ENCODE peak calls at places on chromosome 22, in five cellular contexts. W, B, T, L and E are unnamed samples.

GRCh38 chr22:35631597-35631996 is 14.5 kb upstream of the MB start:
- DNase-seq in B (peak; percentile 41), T (peak; percentile 60), L (peak; percentile 79), W (no peak), E (peak; percentile 86)

GRCh38 chr22:38311331-38311635 is 6.0 kb downstream of the CSNK1E start:
- DNase-seq in W (no peak), T (no peak), B (no peak), L (peak; percentile 56), E (no peak)

GRCh38 chr22:41302016-41302767 is 867 bp downstream of the ZC3H7B start:
- DNase-seq in W (peak; percentile 73), B (peak; percentile 46), T (no peak), L (peak; percentile 33), E (peak; percentile 63)

GRCh38 chr22:19645391-19645790 is 68.9 kb upstream of the SEPTIN5 start:
- DNase-seq in L (no peak), B (no peak), W (no peak), T (no peak), E (peak; percentile 54)

GRCh38 chr22:20531404-20532181 is 24.2 kb downstream of the MED15 start:
- DNase-seq in T (peak; percentile 39), B (no peak), W (peak; percentile 70), L (no peak), E (no peak)

GRCh38 chr22:48035897-48036296 is 1273.4 kb downstream of the TBC1D22A start:
- DNase-seq in L (no peak), W (no peak), B (no peak), T (no peak), E (no peak)

GRCh38 chr22:38172489-38173155 is 9.0 kb downstream of the PLA2G6 start:
- DNase-seq in T (peak; percentile 66), B (no peak), L (no peak), W (no peak), E (no peak)

GRCh38 chr22:19851291-19852176 is 3.1 kb downstream of the GNB1L start:
- DNase-seq in B (no peak), T (no peak), W (no peak), L (no peak), E (no peak)

GRCh38 chr22:19266547-19267086 is 24.9 kb downstream of the CLTCL1 start:
- DNase-seq in W (no peak), T (no peak), L (no peak), B (peak; percentile 5), E (no peak)

GRCh38 chr22:43152355-43153071 is 1.2 kb downstream of the TSPO start:
- DNase-seq in L (peak; percentile 33), T (no peak), B (no peak), W (no peak), E (no peak)

GRCh38 chr22:43154887-43155536 is 3.7 kb downstream of the TSPO start:
- DNase-seq in L (no peak), T (no peak), W (no peak), B (no peak), E (no peak)

GRCh38 chr22:43155789-43156188 is 4.4 kb downstream of the TSPO start:
- DNase-seq in W (no peak), T (no peak), B (no peak), L (no peak), E (no peak)

GRCh38 chr22:43152001-43152354 is 619 bp downstream of the TSPO start:
- DNase-seq in W (no peak), B (no peak), T (no peak), L (peak; percentile 23), E (no peak)

GRCh38 chr22:43153916-43154315 is 2.6 kb downstream of the TSPO start:
- DNase-seq in L (no peak), W (no peak), T (no peak), B (no peak), E (no peak)
- H3K4me3 ChIP-seq in L (no peak overlapping the region), W (no peak overlapping the region), T (no peak overlapping the region), B (no peak overlapping the region), E (no peak overlapping the region)

GRCh38 chr22:37014415-37014806 is 4.8 kb downstream of the TST start:
- DNase-seq in T (no peak), W (no peak), B (no peak), L (no peak), E (no peak)

GRCh38 chr22:37016134-37016910 is 2.9 kb downstream of the TST start:
- DNase-seq in W (no peak), B (peak; percentile 50), T (no peak), L (no peak), E (no peak)

GRCh38 chr22:37012956-37013355 is 6.3 kb downstream of the TST start:
- DNase-seq in T (no peak), L (no peak), W (no peak), B (no peak), E (no peak)

GRCh38 chr22:37015587-37015878 is 3.7 kb downstream of the TST start:
- DNase-seq in L (no peak), W (no peak), T (no peak), B (no peak), E (no peak)

DNA sequence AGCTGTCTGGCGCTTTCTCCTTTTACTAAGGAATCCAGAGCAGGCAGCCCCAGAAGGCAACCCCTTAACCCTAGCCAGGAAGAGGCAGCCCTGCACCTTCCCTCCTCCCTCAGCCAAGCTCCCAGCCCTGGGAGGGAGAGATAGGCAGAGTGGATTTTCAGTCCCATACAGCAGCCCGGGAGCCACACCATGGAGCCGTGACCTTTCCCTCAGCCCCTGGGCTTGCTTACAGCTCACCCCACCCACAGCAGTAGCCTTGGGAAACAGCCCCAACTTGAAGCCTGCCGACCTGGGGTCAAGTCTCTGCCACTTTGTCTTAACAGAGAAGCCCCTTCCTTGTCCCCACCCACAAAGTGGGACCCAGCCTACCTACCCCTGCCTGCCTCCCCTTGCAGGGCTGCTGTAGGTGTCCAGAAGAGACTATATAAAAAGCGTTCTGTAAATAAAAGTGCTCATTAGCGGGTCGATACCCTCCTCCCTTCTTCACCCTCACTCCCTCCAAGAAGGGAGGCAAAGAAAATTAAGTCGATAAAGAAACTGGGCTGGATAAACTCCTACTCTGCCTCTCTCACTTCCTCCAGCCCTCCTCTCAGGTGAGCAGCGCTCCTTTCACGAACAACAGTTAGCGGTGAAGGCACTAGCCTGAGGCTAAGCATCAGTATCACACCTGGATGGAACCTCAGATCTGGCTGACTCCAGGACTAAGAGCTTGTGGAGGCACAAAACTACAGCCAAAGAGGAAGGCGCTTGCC is 4.2 kb downstream of the TST start:
- DNase-seq in W (no peak), B (peak; percentile 47), T (no peak), L (no peak), E (no peak)
- H3K4me1 ChIP-seq in W (peaks cover 17% of the 10 kb centered on the region), B (peaks cover 29% of the 10 kb centered on the region), T (peaks cover 47% of the 10 kb centered on the region), L (peaks cover 8% of the 10 kb centered on the region), E (peaks cover 5% of the 10 kb centered on the region)

GRCh38 chr22:21951931-21952465 is 650 bp downstream of the PPM1F start:
- DNase-seq in W (peak; percentile 69), B (peak; percentile 78), T (no peak), L (peak; percentile 58), E (peak; percentile 75)
- H2AFZ ChIP-seq in W (peak overlapping the region; percentile 95), B (peak overlapping the region; percentile 93), T (no peak overlapping the region), L (peak overlapping the region; percentile 40), E (peak overlapping the region; percentile 77)

GRCh38 chr22:49632199-49633009 is 195.3 kb downstream of the BRD1 start:
- DNase-seq in W (peak; percentile 93), T (peak; percentile 27), L (no peak), B (no peak), E (no peak)
- H3K4me3 ChIP-seq in W (peak overlapping the region; percentile 49), T (peak overlapping the region; percentile 21), L (no peak overlapping the region), B (no peak overlapping the region), E (no peak overlapping the region)

DNA sequence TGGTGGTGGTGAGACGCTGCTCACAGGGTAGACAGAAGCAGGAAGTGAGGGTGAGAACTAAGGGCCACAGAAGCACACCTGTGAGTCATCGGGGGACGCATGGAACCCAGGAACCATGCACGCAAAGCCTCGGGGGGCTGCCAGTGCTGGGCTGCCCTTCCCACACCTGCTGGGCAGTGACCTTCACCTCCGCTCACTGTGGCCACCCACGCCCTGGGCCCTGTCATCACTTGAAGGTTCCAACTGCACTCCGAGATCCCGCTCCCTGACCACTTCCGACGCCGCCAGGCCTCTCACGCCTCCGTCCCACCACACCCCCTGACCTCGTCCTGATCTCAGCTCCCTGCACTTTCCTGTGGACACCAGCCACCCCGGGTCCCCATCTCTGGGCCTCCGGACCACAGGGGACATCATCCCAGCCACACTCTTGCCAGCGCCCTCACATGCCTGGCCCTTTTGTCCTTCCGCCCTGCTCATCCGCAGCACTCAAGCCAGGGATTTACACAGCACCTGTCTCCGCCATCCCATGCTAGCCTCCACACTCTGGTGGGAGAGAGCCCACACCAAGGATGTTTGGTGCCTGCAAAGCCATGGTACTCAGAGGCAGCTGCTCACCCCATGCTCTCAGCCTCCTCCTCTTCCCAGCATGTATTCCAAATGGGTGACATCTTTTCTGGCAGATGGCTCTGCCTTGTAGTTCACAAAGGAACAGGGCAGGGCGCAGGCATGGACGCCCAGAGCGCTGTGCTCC is 23.1 kb upstream of the ATXN10 start:
- DNase-seq in L (no peak), B (no peak), T (no peak), W (no peak), E (no peak)
- H3K4me1 ChIP-seq in L (no peaks in the 10 kb centered on the region), B (no peaks in the 10 kb centered on the region), T (peaks cover 70% of the 10 kb centered on the region), W (no peaks in the 10 kb centered on the region), E (peaks cover 9% of the 10 kb centered on the region)

GRCh38 chr22:46081036-46081830 is 69.1 kb upstream of the PPARA start:
- DNase-seq in B (no peak), L (no peak), T (no peak), W (no peak), E (no peak)

GRCh38 chr22:46079861-46080821 is 70.2 kb upstream of the PPARA start:
- DNase-seq in B (no peak), L (no peak), T (no peak), W (no peak), E (no peak)

GRCh38 chr22:46083383-46084350 is 66.7 kb upstream of the PPARA start:
- DNase-seq in T (no peak), W (no peak), B (no peak), L (no peak), E (no peak)

GRCh38 chr22:46082633-46083032 is 67.7 kb upstream of the PPARA start:
- DNase-seq in W (no peak), T (no peak), L (no peak), B (no peak), E (no peak)

GRCh38 chr22:46081831-46082210 is 68.5 kb upstream of the PPARA start:
- DNase-seq in L (no peak), T (no peak), W (peak; percentile 26), B (no peak), E (no peak)
- H2AFZ ChIP-seq in L (no peak overlapping the region), T (no peak overlapping the region), W (peak overlapping the region; percentile 87), B (no peak overlapping the region), E (no peak overlapping the region)

DNA sequence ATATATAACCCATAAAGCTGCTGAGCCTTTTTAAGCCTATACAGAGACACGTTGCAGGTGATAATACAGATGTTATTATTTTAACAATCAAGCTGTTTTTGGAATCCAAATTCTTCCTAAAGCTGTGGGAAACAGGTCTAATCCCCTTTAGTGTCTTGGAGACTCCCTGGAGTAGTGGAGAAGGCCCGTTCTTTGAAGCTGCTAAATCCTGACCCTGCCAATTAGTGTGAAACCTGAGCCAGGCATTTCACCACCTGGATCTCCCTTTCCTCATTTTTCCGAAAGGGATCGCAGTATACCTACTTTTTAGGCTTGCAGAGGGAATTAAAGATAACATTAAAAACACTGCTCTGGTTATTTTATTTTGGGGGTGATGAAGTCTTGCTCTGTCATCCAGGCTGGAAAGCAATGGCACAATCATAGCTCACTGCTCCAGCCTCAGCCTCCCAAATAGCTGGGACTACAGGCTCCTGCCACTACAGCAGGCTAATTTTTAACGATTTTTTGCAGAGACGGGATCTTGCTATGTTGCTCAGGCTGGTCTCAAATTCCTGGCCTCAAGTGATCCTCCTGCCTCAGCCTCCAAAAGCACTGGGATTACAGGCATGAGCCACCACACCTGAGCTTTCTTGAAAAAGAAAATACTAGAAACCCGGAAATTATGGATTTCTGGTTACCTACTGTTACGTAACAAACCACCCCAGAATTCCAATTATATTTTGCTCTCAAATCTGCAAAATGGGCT is 1.7 kb upstream of the EIF4ENIF1 start:
- DNase-seq in W (peak; percentile 89), B (no peak), T (no peak), L (no peak), E (no peak)
- H3K4me3 ChIP-seq in W (peak overlapping the region; percentile 94), B (peak overlapping the region; percentile 73), T (no peak overlapping the region), L (peak overlapping the region; percentile 79), E (peak overlapping the region; percentile 94)